ENCODE peak calls at places on chromosome 19, in five cellular contexts. R is stimulated activated CD8-positive, alpha-beta memory T cell treated with anti-CD3 and anti-CD28 coated beads, Interleukin-4, amount 100 ng/mL, for 1 hour; G is A549; H is HTR-8/SVneo; T is hippocampal formation. K is an unnamed sample.

GRCh38 chr19:12995596-12996541 is 594 bp downstream of the NFIX start:
- DNase-seq in R (no peak), G (no peak), H (no peak), T (no peak), K (no peak)

GRCh38 chr19:1851581-1852293 is 3.5 kb upstream of the REXO1 start:
- DNase-seq in R (no peak), G (no peak), H (no peak), T (no peak), K (no peak)

GRCh38 chr19:45187421-45188100 is 9.0 kb downstream of the BLOC1S3 start:
- DNase-seq in R (no peak), G (peak), H (peak), T (no peak), K (peak)

GRCh38 chr19:13790354-13790753 is 4.9 kb upstream of the ZSWIM4 start:
- DNase-seq in R (no peak), G (no peak), H (no peak), T (no peak), K (no peak)

GRCh38 chr19:3375221-3376088 is 9.1 kb downstream of the NFIC start:
- DNase-seq in R (no peak), G (no peak), H (no peak), T (peak), K (no peak)

GRCh38 chr19:45772130-45772880 is 3.3 kb upstream of the SIX5 start:
- DNase-seq in R (no peak), G (no peak), H (no peak), T (no peak), K (no peak)

GRCh38 chr19:39409886-39410619 is 2.4 kb upstream of the PLEKHG2 start:
- DNase-seq in R (no peak), G (no peak), H (no peak), T (no peak), K (no peak)

GRCh38 chr19:49490287-49491029 is 3.0 kb downstream of the RPL13A start:
- DNase-seq in R (no peak), G (no peak), H (no peak), T (no peak), K (no peak)

GRCh38 chr19:58154679-58155648 is 4.4 kb upstream of the ZNF329 start:
- DNase-seq in R (peak), G (peak), H (peak), T (peak), K (peak)

GRCh38 chr19:40872209-40872608 is 9.8 kb downstream of the CYP2A7 start:
- DNase-seq in R (no peak), G (no peak), H (no peak), T (no peak), K (no peak)

GRCh38 chr19:47013041-47013517 is 6.6 kb upstream of the NPAS1 start:
- DNase-seq in R (peak), G (no peak), H (peak), T (peak), K (peak)

K was measured in HEK293T.